ENCODE peak calls at places on chromosomes 1 and 21, in four cellular contexts. Q is left lung; P is GM23248; I is effector memory CD4-positive, alpha-beta T cell. Z is an unnamed sample. For H3K4me1, the result is how much of the 10 kb centered on the place peaks cover.

GRCh38 chr1:235307158-235308124 is 20.5 kb downstream of the ARID4B start:
- DNase-seq in Q (no peak), P (peak), I (no peak), Z (no peak)

GRCh38 chr1:20660363-20661234 is 570 bp downstream of the DDOST start:
- DNase-seq in Q (no peak), P (peak), I (peak), Z (no peak)

GRCh38 chr1:84598846-84599741 is 24.9 kb upstream of the CTBS start:
- DNase-seq in Q (no peak), P (peak), I (no peak), Z (no peak)

GRCh38 chr1:157137051-157137772 is 983 bp downstream of the ETV3 start:
- DNase-seq in Q (no peak), P (peak), I (no peak), Z (no peak)

GRCh38 chr21:42336065-42336464 is 14.7 kb downstream of the TFF2 start:
- DNase-seq in Q (no peak), P (no peak), I (no peak), Z (no peak)

GRCh38 chr21:36700961-36701911 is 2.3 kb downstream of the SIM2 start:
- DNase-seq in Q (no peak), P (no peak), I (no peak), Z (no peak)

GRCh38 chr1:209307836-209308235 is 275.7 kb upstream of the CAMK1G start:
- DNase-seq in Q (no peak), P (no peak), I (no peak), Z (no peak)

GRCh38 chr1:53336146-53336545 is 8.3 kb upstream of the LRP8 start:
- DNase-seq in Q (no peak), P (no peak), I (no peak), Z (no peak)

GRCh38 chr1:23793018-23793781 is 2.3 kb downstream of the LYPLA2 start:
- DNase-seq in Q (peak), P (peak), I (peak), Z (no peak)

GRCh38 chr1:179976970-179977651 is 22.5 kb downstream of the CEP350 start:
- DNase-seq in Q (no peak), P (no peak), I (no peak), Z (no peak)

GRCh38 chr1:202129453-202130274 is 6.9 kb downstream of the GPR37L1 start:
- DNase-seq in Q (no peak), P (no peak), I (no peak), Z (no peak)

GRCh38 chr1:173868266-173869107 is at the start of gene ZBTB37:
- DNase-seq in Q (peak), P (peak), I (peak), Z (peak)

GRCh38 chr1:209249785-209250441 is 333.6 kb upstream of the CAMK1G start:
- DNase-seq in Q (no peak), P (no peak), I (no peak), Z (no peak)

GRCh38 chr1:18628511-18628910 is 2.1 kb upstream of the PAX7 start:
- DNase-seq in Q (no peak), P (no peak), I (no peak), Z (no peak)

GRCh38 chr1:245979589-245979988 is 527.5 kb downstream of the SMYD3 start:
- DNase-seq in Q (no peak), P (no peak), I (no peak), Z (no peak)

GRCh38 chr1:223712856-223713494 is 636 bp downstream of the CAPN2 start:
- DNase-seq in Q (no peak), P (peak), I (peak), Z (no peak)

GRCh38 chr1:240134596-240134995 is 42.9 kb downstream of the FMN2 start:
- DNase-seq in Q (no peak), P (peak), I (no peak), Z (no peak)

GRCh38 chr21:45899317-45900033 is 82.1 kb upstream of the COL6A1 start:
- DNase-seq in Q (no peak), P (no peak), I (no peak), Z (no peak)

GRCh38 chr21:33949516-33950424 is 34.2 kb upstream of the ATP5PO start:
- DNase-seq in Q (no peak), P (no peak), I (peak), Z (no peak)

GRCh38 chr1:75342799-75343198 is 208.6 kb downstream of the LHX8 start:
- DNase-seq in Q (no peak), P (no peak), I (no peak), Z (no peak)

GRCh38 chr1:20189664-20190063 is 3.3 kb upstream of the PLA2G2C start:
- DNase-seq in Q (no peak), P (no peak), I (no peak), Z (no peak)

GRCh38 chr1:210940081-210940617 is 193.8 kb downstream of the KCNH1 start:
- DNase-seq in Q (no peak), P (no peak), I (no peak), Z (no peak)

GRCh38 chr1:107404756-107405155 is 263.9 kb downstream of the NTNG1 start:
- DNase-seq in Q (no peak), P (peak), I (no peak), Z (no peak)

GRCh38 chr1:204077979-204078696 is 5.2 kb downstream of the SOX13 start:
- DNase-seq in Q (peak), P (no peak), I (no peak), Z (no peak)

GRCh38 chr1:22704440-22705067 is 6.1 kb upstream of the EPHB2 start:
- DNase-seq in Q (peak), P (peak), I (peak), Z (no peak)

GRCh38 chr1:240635466-240636256 is 23.7 kb upstream of the GREM2 start:
- DNase-seq in Q (no peak), P (no peak), I (no peak), Z (no peak)

GRCh38 chr1:234322979-234323378 is 50.3 kb upstream of the COA6 start:
- DNase-seq in Q (no peak), P (peak), I (peak), Z (no peak)

GRCh38 chr1:151499355-151499754 is 11.8 kb upstream of the CGN start:
- DNase-seq in Q (no peak), P (no peak), I (no peak), Z (no peak)

GRCh38 chr1:8925406-8925805 is 20.3 kb upstream of the CA6 start:
- DNase-seq in Q (no peak), P (no peak), I (no peak), Z (no peak)

GRCh38 chr21:9839011-9839661 is 682.2 kb upstream of the TPTE start:
- DNase-seq in Q (peak), P (no peak), I (no peak), Z (no peak)

GRCh38 chr1:163066168-163066567 is 3.0 kb upstream of the RGS4 start:
- DNase-seq in Q (no peak), P (no peak), I (no peak), Z (no peak)

GRCh38 chr1:2376931-2377672 is 14.3 kb downstream of the MORN1 start:
- DNase-seq in Q (no peak), P (no peak), I (no peak), Z (no peak)

GRCh38 chr1:155070721-155071556 is 7.4 kb downstream of the EFNA4 start:
- DNase-seq in Q (peak), P (peak), I (peak), Z (peak)

GRCh38 chr1:41740630-41741239 is 178.0 kb downstream of the HIVEP3 start:
- DNase-seq in Q (no peak), P (no peak), I (no peak), Z (no peak)

GRCh38 chr1:200838676-200839445 is 33.9 kb upstream of the GPR25 start:
- DNase-seq in Q (no peak), P (peak), I (no peak), Z (no peak)

GRCh38 chr1:215749423-215749822 is 182.3 kb downstream of the KCTD3 start:
- DNase-seq in Q (no peak), P (peak), I (no peak), Z (no peak)

GRCh38 chr1:221712776-221713431 is 29.0 kb downstream of the DUSP10 start:
- DNase-seq in Q (no peak), P (peak), I (peak), Z (no peak)
- H3K4me1 ChIP-seq in Q (half or more), P (half or more), I (under half), Z (half or more)

DNA sequence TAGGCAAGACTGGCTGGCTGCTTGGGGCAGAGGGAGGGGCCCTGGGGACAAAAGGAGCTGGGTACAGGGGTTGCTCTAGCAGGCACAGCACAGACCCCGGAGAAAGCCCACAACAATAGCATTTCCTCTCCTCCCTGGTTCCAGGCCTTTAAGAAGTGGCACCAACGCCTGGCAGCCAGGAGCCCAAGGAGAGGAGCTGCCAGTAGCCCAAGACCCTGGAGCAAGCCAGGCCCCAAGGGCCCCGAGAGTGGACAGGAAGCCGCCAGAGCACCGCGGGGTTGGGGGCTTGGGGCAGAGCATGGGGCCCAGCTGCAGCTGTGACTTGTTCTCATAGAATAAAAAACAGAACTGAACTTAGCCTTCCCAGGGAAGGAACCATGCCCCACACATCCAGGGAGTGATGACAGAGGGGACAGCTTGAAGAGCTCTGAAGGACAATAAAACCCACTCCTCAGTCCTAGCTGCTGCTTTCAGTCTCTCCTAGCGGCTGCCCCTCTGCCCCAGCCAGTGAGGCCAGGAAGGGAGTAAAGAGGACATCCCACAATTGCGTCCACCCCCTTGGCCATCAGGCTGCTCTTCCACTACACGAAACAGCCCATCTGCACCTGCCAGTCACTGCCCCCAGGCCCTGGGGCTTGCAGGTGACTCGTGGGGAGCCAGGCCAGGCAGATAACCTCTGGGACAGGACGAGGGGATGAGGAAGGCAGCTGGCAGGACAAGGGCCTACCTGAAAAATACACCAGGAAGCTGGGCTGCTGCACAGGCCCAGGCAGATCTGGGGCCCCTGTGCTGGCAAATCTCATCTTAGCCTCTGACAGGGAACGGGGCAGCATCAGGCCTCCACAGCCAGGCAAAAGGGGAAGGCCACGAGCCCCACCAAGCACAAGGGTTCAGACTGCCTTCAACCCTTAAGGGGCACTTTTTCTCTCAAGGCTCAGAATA is 16.4 kb downstream of the MTHFR start:
- DNase-seq in Q (no peak), P (no peak), I (no peak), Z (no peak)
- H3K4me1 ChIP-seq in Q (half or more), P (under half), I (under half), Z (half or more)

GRCh38 chr1:159175571-159175970 is 4.2 kb downstream of the CADM3 start:
- DNase-seq in Q (no peak), P (no peak), I (no peak), Z (no peak)
- H3K4me1 ChIP-seq in Q (under half), P (under half), I (under half), Z (under half)

DNA sequence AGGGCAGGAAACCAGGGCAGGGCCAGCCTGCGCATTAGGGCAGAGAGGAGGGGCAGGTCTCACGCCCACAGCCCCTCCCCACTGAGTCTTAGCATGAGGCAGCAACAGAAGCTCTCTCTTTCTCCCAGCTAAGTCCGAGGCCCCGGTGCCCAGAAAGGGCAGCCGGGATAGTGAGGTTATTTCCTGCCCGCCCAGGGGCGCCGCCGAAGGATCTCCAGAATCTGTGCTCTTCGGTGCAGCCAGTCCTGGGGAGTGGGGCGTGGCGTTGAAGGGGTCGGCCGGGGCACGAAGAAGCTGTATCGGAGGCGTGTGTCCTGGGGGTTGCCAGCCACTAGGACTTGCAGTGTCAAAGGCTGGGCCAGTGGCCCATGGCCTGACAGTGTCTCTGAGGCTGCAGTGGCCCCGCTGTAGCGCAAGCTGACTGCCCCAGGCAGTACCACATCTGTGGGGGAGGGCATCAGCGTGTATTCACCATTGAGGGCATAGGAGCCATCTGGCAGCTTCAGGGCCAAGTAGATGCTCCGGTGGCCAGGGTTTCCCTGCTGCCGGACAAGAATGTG is 7.8 kb downstream of the ADAMTS4 start:
- DNase-seq in Q (no peak), P (no peak), I (no peak), Z (no peak)
- H3K4me1 ChIP-seq in Q (half or more), P (under half), I (under half), Z (under half)

GRCh38 chr1:147569587-147570241 is 28.4 kb downstream of the BCL9 start:
- DNase-seq in Q (no peak), P (no peak), I (no peak), Z (no peak)

GRCh38 chr1:147570907-147571306 is 29.6 kb downstream of the BCL9 start:
- DNase-seq in Q (no peak), P (no peak), I (no peak), Z (no peak)

GRCh38 chr1:147568551-147568950 is 27.2 kb downstream of the BCL9 start:
- DNase-seq in Q (no peak), P (no peak), I (no peak), Z (no peak)

GRCh38 chr1:147565189-147565980 is 24.1 kb downstream of the BCL9 start:
- DNase-seq in Q (no peak), P (peak), I (no peak), Z (no peak)

DNA sequence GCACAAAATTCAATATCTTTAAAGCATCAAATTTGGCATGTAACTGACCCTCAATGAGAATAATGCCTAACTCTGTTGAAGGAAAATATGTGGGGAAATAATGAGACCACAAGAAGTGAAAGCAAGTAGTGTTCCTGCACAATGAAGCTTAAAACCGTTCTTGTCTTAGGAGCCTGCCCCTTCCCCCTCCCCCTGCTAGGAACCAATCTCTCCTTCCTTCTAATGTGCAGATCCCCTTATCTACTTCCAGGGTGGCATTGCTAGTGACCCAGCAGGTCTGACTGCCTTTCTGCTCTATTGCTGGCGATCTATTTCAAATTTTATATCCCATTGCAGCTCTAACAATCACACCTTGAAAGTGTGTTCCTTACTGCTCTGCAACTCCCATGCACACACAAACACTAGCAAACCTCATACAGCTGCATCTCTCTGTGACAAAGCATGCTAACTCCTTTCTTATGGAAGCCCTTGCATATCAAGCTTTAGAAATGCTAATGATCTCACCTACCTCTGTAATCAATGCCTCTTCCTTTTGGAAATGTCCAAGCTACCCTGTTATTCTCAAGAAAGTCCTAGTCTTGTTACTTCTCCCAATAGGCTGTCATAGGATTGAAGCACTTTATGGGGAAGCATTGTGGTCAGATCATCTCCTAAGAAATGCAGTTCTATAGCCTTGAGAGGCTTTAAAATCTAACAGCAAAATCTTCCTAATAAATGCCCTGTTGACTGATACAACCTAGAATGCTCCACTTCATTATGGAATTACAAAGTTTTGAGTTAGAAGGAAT is 26.5 kb downstream of the BCL9 start:
- DNase-seq in Q (no peak), P (no peak), I (no peak), Z (no peak)
- H3K4me1 ChIP-seq in Q (under half), P (under half), I (under half), Z (under half)

Z was measured in esophagus squamous epithelium.